ENCODE peak calls at places on chromosomes 12 and 14, in nine cellular contexts. T is AG10803; U is right cardiac atrium; Y is fibroblast of pulmonary artery; J is naive thymus-derived CD8-positive, alpha-beta T cell; C is stromal cell of bone marrow; F is T47D; G is iPS-NIHi11; Z is GM12891. V is an unnamed sample.

GRCh38 chr12:84070311-84070710 is 842.3 kb downstream of the SLC6A15 start:
- DNase-seq in C (peak), F (no peak), U (no peak), T (peak), J (no peak), G (no peak), Y (peak), Z (no peak), V (no peak)

GRCh38 chr14:26415618-26416123 is 182.2 kb downstream of the NOVA1 start:
- DNase-seq in J (no peak), Z (no peak), C (no peak), F (no peak), U (no peak), G (no peak), Y (no peak), T (no peak), V (no peak)

GRCh38 chr14:54600685-54601084 is 33.8 kb downstream of the SAMD4A start:
- DNase-seq in T (peak), G (no peak), J (no peak), Y (peak), U (no peak), F (no peak), Z (no peak), C (no peak), V (no peak)

GRCh38 chr12:76402259-76402658 is 54.0 kb upstream of the BBS10 start:
- DNase-seq in J (no peak), F (no peak), U (no peak), Z (no peak), G (no peak), C (no peak), T (no peak), Y (no peak), V (peak)

GRCh38 chr14:89237923-89238529 is 179.0 kb downstream of the FOXN3 start:
- DNase-seq in F (peak), Y (peak), J (no peak), C (no peak), G (peak), T (peak), Z (no peak), U (no peak), V (no peak)

GRCh38 chr12:21169878-21170472 is 39.0 kb downstream of the SLCO1B1 start:
- DNase-seq in G (peak), C (peak), T (peak), J (no peak), U (no peak), F (peak), Y (peak), Z (no peak), V (peak)

GRCh38 chr12:69972136-69972535 is 147.1 kb downstream of the MYRFL start:
- DNase-seq in J (no peak), F (no peak), Z (no peak), G (no peak), U (no peak), C (no peak), T (no peak), Y (no peak), V (no peak)

GRCh38 chr12:13204428-13204827 is 7.9 kb downstream of the EMP1 start:
- DNase-seq in Z (no peak), F (no peak), J (no peak), Y (no peak), T (no peak), U (no peak), G (no peak), C (no peak), V (no peak)

GRCh38 chr14:65211341-65211987 is 109.1 kb upstream of the MAX start:
- DNase-seq in Z (no peak), C (peak), U (no peak), J (no peak), Y (peak), G (no peak), T (peak), F (no peak), V (no peak)

GRCh38 chr12:56040151-56040550 is 1.6 kb upstream of the RPS26 start:
- DNase-seq in T (no peak), Z (no peak), G (no peak), Y (no peak), F (no peak), C (no peak), U (no peak), J (no peak), V (no peak)

GRCh38 chr12:70609739-70610491 is 27.3 kb downstream of the PTPRB start:
- DNase-seq in C (peak), G (peak), Z (no peak), U (peak), J (no peak), F (peak), T (peak), Y (peak), V (no peak)

GRCh38 chr12:131985145-131985875 is 35.6 kb downstream of the EP400 start:
- DNase-seq in G (no peak), J (no peak), F (no peak), T (no peak), Z (no peak), C (no peak), Y (no peak), U (no peak), V (no peak)

GRCh38 chr12:58832920-58833319 is 87.4 kb downstream of the LRIG3 start:
- DNase-seq in C (no peak), Z (no peak), G (no peak), T (no peak), U (no peak), J (no peak), F (no peak), Y (no peak), V (no peak)

GRCh38 chr14:56217380-56218045 is 99.3 kb downstream of the PELI2 start:
- DNase-seq in T (peak), C (no peak), F (no peak), G (no peak), Z (no peak), Y (no peak), J (no peak), U (no peak), V (peak)

GRCh38 chr14:61246721-61247120 is 34.4 kb downstream of the TMEM30B start:
- DNase-seq in Y (no peak), T (no peak), U (no peak), F (no peak), G (no peak), J (no peak), C (no peak), Z (no peak), V (no peak)

GRCh38 chr14:96119947-96120346 is 80.8 kb downstream of the C14orf132 start:
- DNase-seq in J (no peak), U (no peak), Z (no peak), F (no peak), Y (no peak), T (no peak), C (no peak), G (no peak), V (no peak)

GRCh38 chr12:100219328-100220109 is 18.9 kb downstream of the ACTR6 start:
- DNase-seq in Y (no peak), G (no peak), T (no peak), U (no peak), F (no peak), Z (no peak), C (no peak), J (no peak), V (no peak)

GRCh38 chr12:132604108-132605054 is 6.0 kb downstream of the LRCOL1 start:
- DNase-seq in T (no peak), Z (no peak), G (no peak), F (no peak), Y (no peak), U (peak), C (no peak), J (no peak), V (no peak)

GRCh38 chr14:88937706-88938105 is 113.3 kb downstream of the TTC8 start:
- DNase-seq in Z (no peak), U (no peak), C (no peak), Y (no peak), T (no peak), F (no peak), G (no peak), J (no peak), V (no peak)

GRCh38 chr14:91059576-91060471 is 617 bp downstream of the RPS6KA5 start:
- DNase-seq in Z (peak), G (peak), J (peak), Y (peak), U (peak), T (no peak), F (peak), C (no peak), V (peak)

GRCh38 chr14:71416392-71416791 is 509.1 kb downstream of the PCNX1 start:
- DNase-seq in U (no peak), J (no peak), Z (no peak), F (no peak), T (no peak), Y (no peak), G (no peak), C (no peak), V (no peak)

GRCh38 chr12:14858513-14858912 is 15.2 kb upstream of the ART4 start:
- DNase-seq in F (no peak), C (no peak), U (no peak), J (no peak), G (no peak), T (no peak), Y (no peak), Z (no peak), V (no peak)

GRCh38 chr12:2960432-2960956 is 1.3 kb downstream of the TEAD4 start:
- DNase-seq in C (no peak), T (peak), J (no peak), U (no peak), G (no peak), Z (no peak), Y (peak), F (peak), V (peak)

GRCh38 chr14:31127690-31128089 is 79.9 kb downstream of the HECTD1 start:
- DNase-seq in T (no peak), G (no peak), U (no peak), C (no peak), F (no peak), J (no peak), Y (peak), Z (no peak), V (no peak)

GRCh38 chr14:55689971-55690871 is 110.2 kb downstream of the KTN1 start:
- DNase-seq in Z (no peak), G (no peak), C (no peak), Y (no peak), T (no peak), F (no peak), U (no peak), J (no peak), V (peak)

GRCh38 chr14:66043921-66044320 is 442.2 kb upstream of the CCDC196 start:
- DNase-seq in G (no peak), J (no peak), T (peak), Y (peak), U (no peak), C (peak), F (no peak), Z (no peak), V (no peak)

GRCh38 chr14:51205486-51205885 is 34.6 kb upstream of the TMX1 start:
- DNase-seq in Y (no peak), U (no peak), T (no peak), G (no peak), C (no peak), J (no peak), Z (no peak), F (no peak), V (no peak)